ENCODE peak calls at places on chromosomes 16 and 17, in four cellular contexts. E is GM12878, J is H1, T is HepG2. R is an unnamed sample.

GRCh38 chr16:80085606-80086005 is 455.2 kb upstream of the DYNLRB2 start:
- DNase-seq in E (no peak), J (no peak), T (no peak), R (no peak)

GRCh38 chr17:65518256-65518655 is 43.2 kb downstream of the AXIN2 start:
- DNase-seq in E (no peak), J (no peak), T (no peak), R (no peak)

GRCh38 chr16:8581923-8582580 is 8.3 kb downstream of the TMEM114 start:
- DNase-seq in E (no peak), J (no peak), T (no peak), R (no peak)

GRCh38 chr16:89921699-89922476 is 1.3 kb upstream of the TUBB3 start:
- DNase-seq in E (no peak), J (no peak), T (peak; percentile 85), R (peak; percentile 72)

GRCh38 chr16:23771642-23772041 is 16.8 kb downstream of the CHP2 start:
- DNase-seq in E (no peak), J (no peak), T (no peak), R (no peak)

GRCh38 chr16:85689950-85690320 is 1.2 kb upstream of the GINS2 start:
- DNase-seq in E (no peak), J (no peak), T (no peak), R (no peak)

GRCh38 chr17:75619506-75620431 is 13.5 kb upstream of the SMIM5 start:
- DNase-seq in E (no peak), J (peak; percentile 70), T (peak; percentile 39), R (peak; percentile 49)

GRCh38 chr17:1498869-1499268 is 6.4 kb upstream of the MYO1C start:
- DNase-seq in E (no peak), J (no peak), T (no peak), R (no peak)

GRCh38 chr16:57358527-57359095 is at the start of gene CCL22:
- DNase-seq in E (peak; percentile 45), J (no peak), T (no peak), R (no peak)

GRCh38 chr16:60181542-60181941 is 1447.4 kb upstream of the GOT2 start:
- DNase-seq in E (no peak), J (no peak), T (no peak), R (no peak)

GRCh38 chr17:39246274-39246673 is 20.5 kb upstream of the STAC2 start:
- DNase-seq in E (no peak), J (no peak), T (no peak), R (no peak)

GRCh38 chr17:14061666-14062560 is 7.4 kb upstream of the COX10 start:
- DNase-seq in E (no peak), J (no peak), T (no peak), R (no peak)

GRCh38 chr17:79078476-79079190 is 4.0 kb downstream of the ENGASE start:
- DNase-seq in E (no peak), J (no peak), T (no peak), R (no peak)

GRCh38 chr16:85361441-85362118 is 249.3 kb upstream of the CIBAR2 start:
- DNase-seq in E (no peak), J (no peak), T (no peak), R (no peak)

GRCh38 chr16:86892509-86892908 is 314.2 kb downstream of the FOXL1 start:
- DNase-seq in E (no peak), J (no peak), T (no peak), R (no peak)

GRCh38 chr17:79214459-79214858 is 139.8 kb downstream of the ENGASE start:
- DNase-seq in E (no peak), J (no peak), T (no peak), R (no peak)

GRCh38 chr17:55811536-55811935 is 60.7 kb downstream of the PCTP start:
- DNase-seq in E (no peak), J (no peak), T (no peak), R (no peak)

GRCh38 chr17:80889897-80890550 is 101.6 kb upstream of the CHMP6 start:
- DNase-seq in E (no peak), J (no peak), T (no peak), R (no peak)

GRCh38 chr16:2208308-2208707 is 2.4 kb downstream of the BRICD5 start:
- DNase-seq in E (no peak), J (no peak), T (no peak), R (no peak)

GRCh38 chr16:87607223-87607622 is 4.9 kb downstream of the JPH3 start:
- DNase-seq in E (no peak), J (no peak), T (no peak), R (no peak)

GRCh38 chr17:3761061-3761917 is 37.6 kb downstream of the HASPIN start:
- DNase-seq in E (no peak), J (no peak), T (no peak), R (no peak)

GRCh38 chr16:73616186-73616585 is 568.3 kb upstream of the ZFHX3 start:
- DNase-seq in E (no peak), J (no peak), T (no peak), R (peak; percentile 6)

GRCh38 chr17:78759203-78759968 is 22.7 kb downstream of the CYTH1 start:
- DNase-seq in E (no peak), J (no peak), T (no peak), R (no peak)

GRCh38 chr17:79834575-79835469 is 4.4 kb downstream of the CBX4 start:
- DNase-seq in E (no peak), J (no peak), T (no peak), R (no peak)

GRCh38 chr16:24125199-24125598 is 130.9 kb upstream of the CACNG3 start:
- DNase-seq in E (no peak), J (no peak), T (no peak), R (no peak)

GRCh38 chr17:59761385-59762021 is 54.0 kb downstream of the VMP1 start:
- DNase-seq in E (no peak), J (no peak), T (peak; percentile 92), R (no peak)
- TF ChIP-seq ZNF274 in E (no peak), J (no peak), T (no peak), R (no peak)

GRCh38 chr17:81921531-81921862 is 3.5 kb upstream of the SIRT7 start:
- DNase-seq in E (no peak), J (no peak), T (no peak), R (no peak)

GRCh38 chr17:81924557-81925532 is 2.7 kb downstream of the MAFG start:
- DNase-seq in E (no peak), J (no peak), T (peak; percentile 56), R (no peak)

GRCh38 chr17:81921996-81922565 is 4.1 kb upstream of the SIRT7 start:
- DNase-seq in E (no peak), J (no peak), T (no peak), R (no peak)

GRCh38 chr17:81922566-81923301 is 4.8 kb upstream of the SIRT7 start:
- DNase-seq in E (no peak), J (no peak), T (no peak), R (no peak)

DNA sequence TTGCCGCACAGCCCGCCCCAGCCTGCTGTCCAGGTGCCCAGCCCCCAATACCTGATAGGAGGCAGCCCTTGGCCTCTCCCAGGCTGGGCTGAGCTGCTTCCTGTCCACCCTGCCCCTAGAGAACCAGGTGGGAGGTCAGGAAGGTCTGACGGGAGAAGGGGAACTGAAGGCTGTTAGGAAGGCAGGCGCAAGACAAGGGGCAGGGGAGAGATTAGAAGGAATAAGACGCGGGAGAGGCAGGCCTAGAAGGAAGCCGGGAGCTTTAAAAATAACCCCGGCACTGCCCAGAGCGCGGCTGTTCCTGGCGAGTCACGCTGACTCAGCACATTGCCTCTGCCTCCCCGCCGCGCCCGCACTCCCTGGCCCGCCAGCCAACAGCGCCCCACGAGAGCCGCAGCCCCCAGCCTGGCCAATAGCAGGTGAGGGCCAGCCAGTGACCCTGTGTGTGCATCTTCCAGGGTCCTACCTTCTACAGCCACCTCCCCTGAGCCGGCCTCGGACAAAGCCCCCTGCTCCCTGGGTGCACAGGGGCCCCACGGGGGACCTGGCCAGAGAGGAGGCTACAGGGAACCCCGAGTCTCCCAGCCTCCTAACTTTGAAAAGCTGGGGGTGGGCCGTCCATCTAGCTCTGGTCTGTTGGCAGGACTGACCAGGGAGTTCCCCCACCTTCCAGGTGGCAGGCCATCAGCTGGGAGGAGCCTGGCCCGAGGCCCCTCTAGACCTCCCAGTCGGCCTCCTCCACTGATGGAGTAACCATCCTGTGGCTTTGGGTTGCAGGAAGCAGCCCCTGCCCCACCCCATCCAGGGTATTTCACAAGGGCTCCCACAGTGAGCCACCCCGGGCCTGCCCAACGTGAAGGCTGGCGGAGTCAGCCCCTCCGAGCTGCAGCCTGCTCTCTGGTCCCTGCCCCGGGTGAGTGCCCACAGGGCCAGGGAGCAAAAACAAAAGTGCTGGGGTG is 4.0 kb downstream of the MAFG start:
- DNase-seq in E (no peak), J (no peak), T (no peak), R (no peak)
- TF ChIP-seq SUZ12 in E (no peak), J (no peak), T (no peak), R (no peak)

DNA sequence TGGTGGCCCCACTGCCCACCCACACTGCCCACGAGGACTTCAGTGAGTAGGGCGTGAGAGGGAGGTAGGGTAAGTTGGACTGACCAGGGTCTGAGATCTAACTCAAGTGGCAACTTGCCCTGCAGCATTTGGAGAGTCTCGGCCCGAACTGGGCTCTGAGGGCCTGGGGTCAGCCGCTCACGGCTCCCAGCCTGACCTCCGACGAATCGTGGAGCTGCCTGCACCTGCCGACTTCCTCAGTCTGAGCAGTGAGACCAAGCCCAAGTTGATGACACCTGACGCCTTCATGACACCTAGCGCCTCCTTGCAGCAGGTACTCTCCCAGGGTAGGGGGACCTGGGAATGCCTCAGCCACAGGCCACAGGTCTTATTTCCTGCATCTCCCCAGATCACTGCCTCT is 5.2 kb upstream of the NRN1L start:
- DNase-seq in E (no peak), J (no peak), T (no peak), R (no peak)
- TF ChIP-seq ZNF274 in E (no peak), J (no peak), T (no peak), R (no peak)

GRCh38 chr17:70172921-70173320 is 3.6 kb downstream of the KCNJ2 start:
- DNase-seq in E (no peak), J (no peak), T (no peak), R (no peak)

GRCh38 chr17:70168979-70169706 is at the start of gene KCNJ2:
- DNase-seq in E (no peak), J (peak; percentile 56), T (peak; percentile 3), R (peak; percentile 59)

GRCh38 chr17:70172449-70172848 is 3.1 kb downstream of the KCNJ2 start:
- DNase-seq in E (no peak), J (no peak), T (no peak), R (no peak)

GRCh38 chr17:70169707-70170597 is 620 bp downstream of the KCNJ2 start:
- DNase-seq in E (no peak), J (no peak), T (no peak), R (no peak)

DNA sequence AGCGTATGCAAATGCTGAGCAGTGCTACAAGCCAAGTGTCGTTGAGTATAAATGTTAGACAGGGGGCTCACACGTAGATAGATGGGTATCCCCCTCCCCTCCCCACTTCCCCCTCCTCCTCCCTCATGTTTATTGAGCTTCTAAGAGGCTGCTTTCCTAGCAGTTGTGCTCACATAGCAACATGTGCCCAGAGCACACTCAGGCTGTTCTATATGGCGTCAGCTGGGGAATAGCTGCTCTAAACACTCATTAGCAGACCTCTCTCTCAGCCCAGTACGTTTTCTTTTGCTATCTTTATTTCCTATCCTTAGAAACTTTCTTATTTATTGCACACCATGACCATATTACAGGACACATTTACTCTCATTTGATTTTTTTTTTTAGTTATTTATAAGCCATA is 1.8 kb downstream of the KCNJ2 start:
- DNase-seq in E (no peak), J (no peak), T (no peak), R (no peak)
- TF ChIP-seq SUZ12 in E (no peak), J (no peak), T (no peak), R (no peak)

DNA sequence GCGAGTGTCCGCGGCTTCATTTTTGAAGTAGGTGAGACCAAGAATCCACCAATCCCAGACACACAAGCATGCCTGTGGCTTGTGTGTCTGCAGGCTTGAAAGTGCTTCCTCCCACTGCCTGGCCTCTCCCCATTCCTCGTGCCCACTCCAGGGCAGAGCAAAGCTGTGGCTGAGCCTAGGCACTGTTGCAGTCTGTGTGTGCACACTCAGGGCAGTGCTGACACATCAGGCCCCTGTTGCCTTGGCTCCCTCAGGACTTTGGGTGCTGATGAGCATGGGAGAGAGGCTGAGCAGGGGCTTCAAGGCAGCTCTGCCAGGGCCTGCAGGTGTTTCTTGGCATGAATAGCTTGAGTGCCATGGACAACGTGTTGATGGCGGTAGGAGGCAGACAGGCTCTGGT is 776.7 kb downstream of the CDH11 start:
- DNase-seq in E (no peak), J (no peak), T (no peak), R (no peak)
- TF ChIP-seq ZNF274 in E (no peak), J (no peak), T (no peak), R (no peak)